ENCODE peak calls at places on chromosome 22, in four cellular contexts. H is esophagus squamous epithelium, M is kidney epithelial cell, C is Peyer's patch. A is an unnamed sample.

GRCh38 chr22:40721266-40721665 is 42.0 kb downstream of the MCHR1 start:
- DNase-seq in H (no peak), M (no peak), C (no peak), A (no peak)

GRCh38 chr22:20803696-20804324 is 29.9 kb downstream of the SERPIND1 start:
- DNase-seq in H (no peak), M (no peak), C (no peak), A (peak)

GRCh38 chr22:30304495-30305244 is 15.4 kb upstream of the CASTOR1 start:
- DNase-seq in H (no peak), M (no peak), C (peak), A (no peak)

GRCh38 chr22:48581821-48582469 is 1245.7 kb downstream of the BRD1 start:
- DNase-seq in H (no peak), M (no peak), C (no peak), A (no peak)

GRCh38 chr22:22431271-22432220 is 77.0 kb downstream of the ZNF280B start:
- DNase-seq in H (no peak), M (peak), C (peak), A (peak)

GRCh38 chr22:35353318-35353717 is 27.6 kb upstream of the HMOX1 start:
- DNase-seq in H (no peak), M (no peak), C (peak), A (no peak)

GRCh38 chr22:27593378-27593777 is 208.2 kb downstream of the MN1 start:
- DNase-seq in H (no peak), M (no peak), C (no peak), A (no peak)

GRCh38 chr22:43520632-43521039 is 108.8 kb downstream of the MPPED1 start:
- DNase-seq in H (no peak), M (no peak), C (no peak), A (no peak)

GRCh38 chr22:20569059-20570058 is 61.9 kb downstream of the MED15 start:
- DNase-seq in H (no peak), M (peak), C (peak), A (peak)

DNA sequence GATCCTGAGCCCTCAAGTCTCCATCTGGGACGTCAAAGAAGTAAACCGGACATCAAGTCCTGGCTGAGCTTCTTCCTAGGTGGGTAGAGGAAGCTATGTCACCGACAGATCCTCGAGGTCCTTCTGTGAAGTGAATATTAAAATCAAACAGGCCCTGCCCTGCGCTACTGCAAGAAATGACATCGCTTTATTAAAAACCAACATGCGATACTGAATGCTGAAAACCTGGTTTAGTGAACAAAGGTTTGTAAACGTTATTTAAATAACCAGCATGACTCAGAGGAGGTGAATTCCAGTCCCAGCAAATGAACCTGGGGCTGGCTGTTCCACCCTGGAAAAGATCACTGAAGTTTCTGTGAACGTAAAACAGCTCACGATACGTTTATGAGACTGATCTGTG is 659 bp downstream of the RTCB start:
- DNase-seq in H (no peak), M (no peak), C (no peak), A (peak)
- TF ChIP-seq CTCF in H (no peak), M (no peak), C (no peak), A (no peak)

DNA sequence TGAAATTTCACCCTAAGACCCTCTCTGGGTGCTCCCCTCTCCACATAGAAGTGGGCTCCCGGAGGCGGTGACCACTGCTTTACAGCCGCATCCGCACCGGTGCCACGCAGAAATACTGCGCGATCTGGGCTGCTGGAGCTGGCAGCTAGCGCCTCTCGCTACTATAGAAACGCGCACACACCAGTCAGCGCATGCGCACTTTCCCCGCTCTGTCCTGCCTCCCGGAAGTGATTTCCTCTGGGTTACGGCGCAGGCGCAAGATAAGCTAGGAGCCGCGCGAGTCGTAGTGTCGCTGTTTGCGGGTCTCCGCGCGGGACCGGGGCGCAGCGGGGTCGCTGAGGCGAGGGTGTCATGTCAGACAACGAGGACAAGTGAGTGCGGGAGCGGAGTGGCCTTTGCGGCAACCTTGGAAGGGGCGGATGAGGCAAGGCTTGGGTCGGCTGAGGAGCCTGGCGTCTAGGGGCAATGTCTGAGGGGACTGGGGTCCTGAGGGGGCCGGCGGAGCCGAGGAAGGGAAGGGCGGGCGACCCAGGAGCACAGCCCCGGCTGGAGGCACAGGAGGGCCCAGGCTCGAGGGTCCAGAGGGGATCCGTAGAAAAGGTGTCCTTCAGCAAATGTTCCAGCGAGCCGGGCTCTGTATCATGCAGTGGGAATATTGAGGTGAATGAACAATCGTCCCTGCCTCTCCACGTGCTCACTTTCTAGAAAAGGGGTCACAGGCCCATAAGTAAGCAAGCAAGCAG is at the start of the genes C22orf23 and POLR2F:
- DNase-seq in H (peak), M (peak), C (peak), A (peak)
- TF ChIP-seq CTCF in H (no peak), M (no peak), C (no peak), A (no peak)

DNA sequence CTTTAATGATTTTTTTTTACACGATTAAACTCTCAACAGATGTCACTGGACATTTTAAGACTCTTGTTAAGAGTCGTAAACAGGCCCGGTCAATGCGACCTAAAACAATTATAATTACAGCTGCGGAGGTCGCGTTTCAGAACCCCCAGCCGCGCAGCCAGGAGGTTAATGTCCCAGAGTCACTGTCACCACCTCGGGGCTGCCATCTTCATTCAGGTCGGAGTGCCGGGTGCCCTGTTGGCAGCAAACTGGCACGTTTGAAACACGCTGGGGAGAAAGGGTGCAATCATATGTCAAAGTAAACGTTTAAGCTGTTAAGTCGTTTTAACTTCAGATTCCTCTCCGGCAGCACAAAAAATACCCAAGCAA is 711 bp upstream of the PHF21B start:
- DNase-seq in H (no peak), M (no peak), C (no peak), A (no peak)
- TF ChIP-seq CTCF in H (no peak), M (no peak), C (no peak), A (no peak)

GRCh38 chr22:50447576-50448551 is 27.0 kb downstream of the SBF1 start:
- DNase-seq in H (no peak), M (no peak), C (no peak), A (no peak)

GRCh38 chr22:50445071-50445879 is 29.6 kb downstream of the SBF1 start:
- DNase-seq in H (no peak), M (no peak), C (peak), A (peak)

GRCh38 chr22:50444663-50445062 is 30.2 kb downstream of the SBF1 start:
- DNase-seq in H (no peak), M (peak), C (no peak), A (no peak)

GRCh38 chr22:50445880-50446707 is 28.7 kb downstream of the SBF1 start:
- DNase-seq in H (no peak), M (no peak), C (no peak), A (no peak)

GRCh38 chr22:50446708-50447575 is 27.9 kb downstream of the SBF1 start:
- DNase-seq in H (no peak), M (no peak), C (no peak), A (no peak)
- TF ChIP-seq CTCF in H (no peak), M (no peak), C (no peak), A (no peak)

GRCh38 chr22:38843201-38843715 is 570 bp downstream of the NPTXR start:
- DNase-seq in H (no peak), M (no peak), C (peak), A (peak)

GRCh38 chr22:38843716-38844660 is at the start of gene NPTXR:
- DNase-seq in H (no peak), M (no peak), C (peak), A (no peak)

GRCh38 chr22:38844661-38845367 is 986 bp upstream of the NPTXR start:
- DNase-seq in H (no peak), M (no peak), C (no peak), A (no peak)

GRCh38 chr22:38842512-38843200 is 1.2 kb downstream of the NPTXR start:
- DNase-seq in H (no peak), M (no peak), C (no peak), A (no peak)

GRCh38 chr22:38845368-38845740 is 1.5 kb upstream of the NPTXR start:
- DNase-seq in H (no peak), M (no peak), C (no peak), A (no peak)
- TF ChIP-seq CTCF in H (no peak), M (no peak), C (no peak), A (no peak)

GRCh38 chr22:49917997-49918910 is at the start of the genes ALG12 and CRELD2:
- DNase-seq in H (peak), M (peak), C (peak), A (peak)
- TF ChIP-seq CTCF in H (peak), M (no peak), C (peak), A (no peak)

GRCh38 chr22:42313804-42314581 is 43.5 kb upstream of the TCF20 start:
- DNase-seq in H (no peak), M (peak), C (peak), A (peak)
- TF ChIP-seq CTCF in H (peak), M (peak), C (peak), A (peak)

A was measured in activated CD8-positive, alpha-beta T cell treated with anti-CD3 and anti-CD28 coated beads for 36 hours.